ENCODE peak calls at places on chromosomes 12 and 14, in ten cellular contexts. One of them, this sample, is unnamed.

GRCh38 chr12:26783791-26784379 is 49.1 kb downstream of the ITPR2 start:
- DNase-seq in fibroblast of mammary gland: no peak
- DNase-seq in T follicular helper cell: no peak
- DNase-seq in left ventricle myocardium superior: no peak
- DNase-seq in testis: no peak
- DNase-seq in Right ventricle myocardium superior: no peak
- DNase-seq in retina: no peak
- DNase-seq in neural crest cell: no peak
- DNase-seq in adrenal gland: no peak
- DNase-seq in activated CD8-positive, alpha-beta memory T cell treated with anti-CD3 and anti-CD28 coated beads, Interleukin-2, amount 50 U/mL, for 48 hours: no peak
- DNase-seq in this sample: no peak

GRCh38 chr12:68236421-68237059 is 10.9 kb upstream of the IL26 start:
- DNase-seq in Right ventricle myocardium superior: no peak
- DNase-seq in testis: no peak
- DNase-seq in retina: no peak
- DNase-seq in adrenal gland: no peak
- DNase-seq in activated CD8-positive, alpha-beta memory T cell treated with anti-CD3 and anti-CD28 coated beads, Interleukin-2, amount 50 U/mL, for 48 hours: no peak
- DNase-seq in left ventricle myocardium superior: no peak
- DNase-seq in fibroblast of mammary gland: peak
- DNase-seq in neural crest cell: no peak
- DNase-seq in T follicular helper cell: peak
- DNase-seq in this sample: no peak

GRCh38 chr12:62772556-62772955 is 162.4 kb downstream of the PPM1H start:
- DNase-seq in testis: no peak
- DNase-seq in left ventricle myocardium superior: no peak
- DNase-seq in fibroblast of mammary gland: peak
- DNase-seq in retina: no peak
- DNase-seq in activated CD8-positive, alpha-beta memory T cell treated with anti-CD3 and anti-CD28 coated beads, Interleukin-2, amount 50 U/mL, for 48 hours: no peak
- DNase-seq in T follicular helper cell: no peak
- DNase-seq in neural crest cell: no peak
- DNase-seq in adrenal gland: no peak
- DNase-seq in Right ventricle myocardium superior: no peak
- DNase-seq in this sample: no peak

GRCh38 chr14:89304972-89305703 is 111.9 kb downstream of the FOXN3 start:
- DNase-seq in T follicular helper cell: no peak
- DNase-seq in fibroblast of mammary gland: peak
- DNase-seq in activated CD8-positive, alpha-beta memory T cell treated with anti-CD3 and anti-CD28 coated beads, Interleukin-2, amount 50 U/mL, for 48 hours: no peak
- DNase-seq in adrenal gland: peak
- DNase-seq in testis: no peak
- DNase-seq in left ventricle myocardium superior: no peak
- DNase-seq in neural crest cell: no peak
- DNase-seq in Right ventricle myocardium superior: peak
- DNase-seq in retina: no peak
- DNase-seq in this sample: no peak

GRCh38 chr12:66065623-66066022 is 64.9 kb downstream of the LLPH start:
- DNase-seq in left ventricle myocardium superior: no peak
- DNase-seq in retina: no peak
- DNase-seq in fibroblast of mammary gland: peak
- DNase-seq in T follicular helper cell: no peak
- DNase-seq in testis: no peak
- DNase-seq in neural crest cell: no peak
- DNase-seq in activated CD8-positive, alpha-beta memory T cell treated with anti-CD3 and anti-CD28 coated beads, Interleukin-2, amount 50 U/mL, for 48 hours: no peak
- DNase-seq in Right ventricle myocardium superior: no peak
- DNase-seq in adrenal gland: no peak
- DNase-seq in this sample: no peak

GRCh38 chr14:95023886-95024285 is 133.4 kb downstream of the DICER1 start:
- DNase-seq in Right ventricle myocardium superior: no peak
- DNase-seq in retina: no peak
- DNase-seq in testis: no peak
- DNase-seq in T follicular helper cell: no peak
- DNase-seq in fibroblast of mammary gland: peak
- DNase-seq in activated CD8-positive, alpha-beta memory T cell treated with anti-CD3 and anti-CD28 coated beads, Interleukin-2, amount 50 U/mL, for 48 hours: no peak
- DNase-seq in adrenal gland: no peak
- DNase-seq in left ventricle myocardium superior: no peak
- DNase-seq in neural crest cell: no peak
- DNase-seq in this sample: no peak

GRCh38 chr14:68042591-68043210 is 223.1 kb downstream of the RAD51B start:
- DNase-seq in fibroblast of mammary gland: no peak
- DNase-seq in retina: peak
- DNase-seq in T follicular helper cell: no peak
- DNase-seq in left ventricle myocardium superior: no peak
- DNase-seq in activated CD8-positive, alpha-beta memory T cell treated with anti-CD3 and anti-CD28 coated beads, Interleukin-2, amount 50 U/mL, for 48 hours: no peak
- DNase-seq in adrenal gland: no peak
- DNase-seq in neural crest cell: no peak
- DNase-seq in Right ventricle myocardium superior: no peak
- DNase-seq in testis: no peak
- DNase-seq in this sample: peak

GRCh38 chr14:55799523-55800095 is 219.6 kb downstream of the KTN1 start:
- DNase-seq in adrenal gland: no peak
- DNase-seq in Right ventricle myocardium superior: no peak
- DNase-seq in testis: no peak
- DNase-seq in neural crest cell: no peak
- DNase-seq in left ventricle myocardium superior: no peak
- DNase-seq in retina: no peak
- DNase-seq in T follicular helper cell: no peak
- DNase-seq in fibroblast of mammary gland: no peak
- DNase-seq in activated CD8-positive, alpha-beta memory T cell treated with anti-CD3 and anti-CD28 coated beads, Interleukin-2, amount 50 U/mL, for 48 hours: no peak
- DNase-seq in this sample: no peak

GRCh38 chr12:84920331-84920730 is 7.7 kb upstream of the SLC6A15 start:
- DNase-seq in testis: no peak
- DNase-seq in activated CD8-positive, alpha-beta memory T cell treated with anti-CD3 and anti-CD28 coated beads, Interleukin-2, amount 50 U/mL, for 48 hours: no peak
- DNase-seq in retina: no peak
- DNase-seq in adrenal gland: no peak
- DNase-seq in left ventricle myocardium superior: no peak
- DNase-seq in Right ventricle myocardium superior: no peak
- DNase-seq in fibroblast of mammary gland: peak
- DNase-seq in T follicular helper cell: no peak
- DNase-seq in neural crest cell: no peak
- DNase-seq in this sample: no peak

GRCh38 chr14:104102282-104102914 is 16.9 kb downstream of the ASPG start:
- DNase-seq in retina: no peak
- DNase-seq in testis: no peak
- DNase-seq in Right ventricle myocardium superior: peak
- DNase-seq in adrenal gland: no peak
- DNase-seq in T follicular helper cell: no peak
- DNase-seq in fibroblast of mammary gland: no peak
- DNase-seq in neural crest cell: no peak
- DNase-seq in left ventricle myocardium superior: peak
- DNase-seq in activated CD8-positive, alpha-beta memory T cell treated with anti-CD3 and anti-CD28 coated beads, Interleukin-2, amount 50 U/mL, for 48 hours: no peak
- DNase-seq in this sample: no peak

GRCh38 chr12:119593578-119594398 is at the start of gene TMEM233:
- DNase-seq in T follicular helper cell: no peak
- DNase-seq in activated CD8-positive, alpha-beta memory T cell treated with anti-CD3 and anti-CD28 coated beads, Interleukin-2, amount 50 U/mL, for 48 hours: no peak
- DNase-seq in neural crest cell: no peak
- DNase-seq in fibroblast of mammary gland: no peak
- DNase-seq in Right ventricle myocardium superior: peak
- DNase-seq in retina: peak
- DNase-seq in left ventricle myocardium superior: peak
- DNase-seq in adrenal gland: no peak
- DNase-seq in testis: no peak
- DNase-seq in this sample: peak

GRCh38 chr12:57712671-57713070 is 18.7 kb downstream of the OS9 start:
- DNase-seq in T follicular helper cell: no peak
- DNase-seq in neural crest cell: no peak
- DNase-seq in Right ventricle myocardium superior: no peak
- DNase-seq in activated CD8-positive, alpha-beta memory T cell treated with anti-CD3 and anti-CD28 coated beads, Interleukin-2, amount 50 U/mL, for 48 hours: no peak
- DNase-seq in fibroblast of mammary gland: no peak
- DNase-seq in testis: no peak
- DNase-seq in adrenal gland: no peak
- DNase-seq in left ventricle myocardium superior: no peak
- DNase-seq in retina: no peak
- DNase-seq in this sample: no peak

GRCh38 chr14:102922490-102923200 is at the start of gene AMN:
- DNase-seq in activated CD8-positive, alpha-beta memory T cell treated with anti-CD3 and anti-CD28 coated beads, Interleukin-2, amount 50 U/mL, for 48 hours: no peak
- DNase-seq in neural crest cell: no peak
- DNase-seq in T follicular helper cell: no peak
- DNase-seq in testis: no peak
- DNase-seq in adrenal gland: no peak
- DNase-seq in left ventricle myocardium superior: no peak
- DNase-seq in Right ventricle myocardium superior: no peak
- DNase-seq in retina: peak
- DNase-seq in fibroblast of mammary gland: peak
- DNase-seq in this sample: no peak

GRCh38 chr14:86221755-86222154 is 691.8 kb downstream of the FLRT2 start:
- DNase-seq in activated CD8-positive, alpha-beta memory T cell treated with anti-CD3 and anti-CD28 coated beads, Interleukin-2, amount 50 U/mL, for 48 hours: no peak
- DNase-seq in left ventricle myocardium superior: no peak
- DNase-seq in retina: no peak
- DNase-seq in adrenal gland: no peak
- DNase-seq in testis: no peak
- DNase-seq in T follicular helper cell: no peak
- DNase-seq in fibroblast of mammary gland: no peak
- DNase-seq in Right ventricle myocardium superior: no peak
- DNase-seq in neural crest cell: no peak
- DNase-seq in this sample: no peak

GRCh38 chr12:124419292-124420040 is 124.6 kb downstream of the RFLNA start:
- DNase-seq in testis: no peak
- DNase-seq in neural crest cell: no peak
- DNase-seq in fibroblast of mammary gland: no peak
- DNase-seq in retina: no peak
- DNase-seq in adrenal gland: no peak
- DNase-seq in activated CD8-positive, alpha-beta memory T cell treated with anti-CD3 and anti-CD28 coated beads, Interleukin-2, amount 50 U/mL, for 48 hours: no peak
- DNase-seq in T follicular helper cell: no peak
- DNase-seq in left ventricle myocardium superior: no peak
- DNase-seq in Right ventricle myocardium superior: no peak
- DNase-seq in this sample: no peak

GRCh38 chr12:56521590-56522371 is at the start of gene RBMS2:
- DNase-seq in T follicular helper cell: peak
- DNase-seq in adrenal gland: peak
- DNase-seq in fibroblast of mammary gland: peak
- DNase-seq in neural crest cell: peak
- DNase-seq in Right ventricle myocardium superior: peak
- DNase-seq in left ventricle myocardium superior: peak
- DNase-seq in testis: peak
- DNase-seq in activated CD8-positive, alpha-beta memory T cell treated with anti-CD3 and anti-CD28 coated beads, Interleukin-2, amount 50 U/mL, for 48 hours: peak
- DNase-seq in retina: peak
- DNase-seq in this sample: peak

GRCh38 chr14:101590062-101590461 is 28.8 kb downstream of the DIO3 start:
- DNase-seq in left ventricle myocardium superior: no peak
- DNase-seq in testis: no peak
- DNase-seq in fibroblast of mammary gland: no peak
- DNase-seq in adrenal gland: no peak
- DNase-seq in retina: no peak
- DNase-seq in T follicular helper cell: no peak
- DNase-seq in neural crest cell: no peak
- DNase-seq in Right ventricle myocardium superior: no peak
- DNase-seq in activated CD8-positive, alpha-beta memory T cell treated with anti-CD3 and anti-CD28 coated beads, Interleukin-2, amount 50 U/mL, for 48 hours: peak
- DNase-seq in this sample: no peak

GRCh38 chr12:52634266-52635056 is 16.1 kb upstream of the KRT73 start:
- DNase-seq in testis: peak
- DNase-seq in adrenal gland: peak
- DNase-seq in activated CD8-positive, alpha-beta memory T cell treated with anti-CD3 and anti-CD28 coated beads, Interleukin-2, amount 50 U/mL, for 48 hours: peak
- DNase-seq in neural crest cell: no peak
- DNase-seq in T follicular helper cell: no peak
- DNase-seq in Right ventricle myocardium superior: peak
- DNase-seq in fibroblast of mammary gland: no peak
- DNase-seq in left ventricle myocardium superior: peak
- DNase-seq in retina: no peak
- DNase-seq in this sample: peak

GRCh38 chr14:99755629-99756603 is 37.3 kb upstream of the EML1 start:
- DNase-seq in adrenal gland: peak
- DNase-seq in neural crest cell: no peak
- DNase-seq in testis: peak
- DNase-seq in fibroblast of mammary gland: peak
- DNase-seq in Right ventricle myocardium superior: peak
- DNase-seq in retina: no peak
- DNase-seq in left ventricle myocardium superior: peak
- DNase-seq in T follicular helper cell: no peak
- DNase-seq in activated CD8-positive, alpha-beta memory T cell treated with anti-CD3 and anti-CD28 coated beads, Interleukin-2, amount 50 U/mL, for 48 hours: no peak
- DNase-seq in this sample: peak

GRCh38 chr12:124049451-124050094 is 76.6 kb downstream of the ZNF664 start:
- DNase-seq in fibroblast of mammary gland: no peak
- DNase-seq in neural crest cell: no peak
- DNase-seq in Right ventricle myocardium superior: no peak
- DNase-seq in adrenal gland: peak
- DNase-seq in activated CD8-positive, alpha-beta memory T cell treated with anti-CD3 and anti-CD28 coated beads, Interleukin-2, amount 50 U/mL, for 48 hours: no peak
- DNase-seq in retina: no peak
- DNase-seq in left ventricle myocardium superior: no peak
- DNase-seq in T follicular helper cell: no peak
- DNase-seq in testis: no peak
- DNase-seq in this sample: no peak

GRCh38 chr12:123941485-123942276 is 30.9 kb downstream of the CCDC92 start:
- DNase-seq in left ventricle myocardium superior: no peak
- DNase-seq in Right ventricle myocardium superior: no peak
- DNase-seq in retina: no peak
- DNase-seq in activated CD8-positive, alpha-beta memory T cell treated with anti-CD3 and anti-CD28 coated beads, Interleukin-2, amount 50 U/mL, for 48 hours: no peak
- DNase-seq in adrenal gland: no peak
- DNase-seq in fibroblast of mammary gland: peak
- DNase-seq in testis: no peak
- DNase-seq in T follicular helper cell: no peak
- DNase-seq in neural crest cell: no peak
- DNase-seq in this sample: no peak

GRCh38 chr12:57049890-57050289 is at the start of gene MYO1A:
- DNase-seq in retina: no peak
- DNase-seq in left ventricle myocardium superior: no peak
- DNase-seq in activated CD8-positive, alpha-beta memory T cell treated with anti-CD3 and anti-CD28 coated beads, Interleukin-2, amount 50 U/mL, for 48 hours: no peak
- DNase-seq in T follicular helper cell: no peak
- DNase-seq in fibroblast of mammary gland: no peak
- DNase-seq in Right ventricle myocardium superior: no peak
- DNase-seq in adrenal gland: no peak
- DNase-seq in testis: no peak
- DNase-seq in neural crest cell: no peak
- DNase-seq in this sample: no peak

GRCh38 chr12:106304001-106304421 is 1.5 kb downstream of the TCP11L2 start:
- DNase-seq in testis: no peak
- DNase-seq in retina: peak
- DNase-seq in neural crest cell: no peak
- DNase-seq in activated CD8-positive, alpha-beta memory T cell treated with anti-CD3 and anti-CD28 coated beads, Interleukin-2, amount 50 U/mL, for 48 hours: no peak
- DNase-seq in T follicular helper cell: no peak
- DNase-seq in adrenal gland: no peak
- DNase-seq in left ventricle myocardium superior: no peak
- DNase-seq in fibroblast of mammary gland: peak
- DNase-seq in Right ventricle myocardium superior: no peak
- DNase-seq in this sample: peak

GRCh38 chr12:88579941-88580871 is at the start of gene KITLG:
- DNase-seq in retina: peak
- DNase-seq in fibroblast of mammary gland: peak
- DNase-seq in T follicular helper cell: no peak
- DNase-seq in neural crest cell: peak
- DNase-seq in adrenal gland: peak
- DNase-seq in left ventricle myocardium superior: peak
- DNase-seq in Right ventricle myocardium superior: peak
- DNase-seq in testis: peak
- DNase-seq in activated CD8-positive, alpha-beta memory T cell treated with anti-CD3 and anti-CD28 coated beads, Interleukin-2, amount 50 U/mL, for 48 hours: peak
- DNase-seq in this sample: peak

GRCh38 chr12:26465419-26466097 is 270.2 kb downstream of the SSPN start:
- DNase-seq in T follicular helper cell: no peak
- DNase-seq in activated CD8-positive, alpha-beta memory T cell treated with anti-CD3 and anti-CD28 coated beads, Interleukin-2, amount 50 U/mL, for 48 hours: no peak
- DNase-seq in adrenal gland: no peak
- DNase-seq in Right ventricle myocardium superior: no peak
- DNase-seq in testis: no peak
- DNase-seq in fibroblast of mammary gland: peak
- DNase-seq in retina: no peak
- DNase-seq in left ventricle myocardium superior: no peak
- DNase-seq in neural crest cell: no peak
- DNase-seq in this sample: no peak

GRCh38 chr12:79317184-79317847 is 373.4 kb downstream of the PAWR start:
- DNase-seq in retina: no peak
- DNase-seq in fibroblast of mammary gland: no peak
- DNase-seq in testis: no peak
- DNase-seq in left ventricle myocardium superior: no peak
- DNase-seq in activated CD8-positive, alpha-beta memory T cell treated with anti-CD3 and anti-CD28 coated beads, Interleukin-2, amount 50 U/mL, for 48 hours: no peak
- DNase-seq in adrenal gland: no peak
- DNase-seq in Right ventricle myocardium superior: no peak
- DNase-seq in neural crest cell: no peak
- DNase-seq in T follicular helper cell: no peak
- DNase-seq in this sample: no peak

GRCh38 chr14:91511014-91511466 is 930 bp upstream of the PPP4R3A start:
- DNase-seq in adrenal gland: no peak
- DNase-seq in T follicular helper cell: no peak
- DNase-seq in retina: no peak
- DNase-seq in testis: no peak
- DNase-seq in neural crest cell: no peak
- DNase-seq in fibroblast of mammary gland: peak
- DNase-seq in activated CD8-positive, alpha-beta memory T cell treated with anti-CD3 and anti-CD28 coated beads, Interleukin-2, amount 50 U/mL, for 48 hours: no peak
- DNase-seq in left ventricle myocardium superior: no peak
- DNase-seq in Right ventricle myocardium superior: no peak
- DNase-seq in this sample: no peak

GRCh38 chr14:69850086-69850735 is 29.0 kb upstream of the SMOC1 start:
- DNase-seq in adrenal gland: no peak
- DNase-seq in testis: peak
- DNase-seq in neural crest cell: peak
- DNase-seq in T follicular helper cell: no peak
- DNase-seq in activated CD8-positive, alpha-beta memory T cell treated with anti-CD3 and anti-CD28 coated beads, Interleukin-2, amount 50 U/mL, for 48 hours: no peak
- DNase-seq in fibroblast of mammary gland: no peak
- DNase-seq in Right ventricle myocardium superior: no peak
- DNase-seq in left ventricle myocardium superior: no peak
- DNase-seq in retina: peak
- DNase-seq in this sample: no peak